ENCODE peak calls at places on chromosomes 5 and 9, in seven cellular contexts. S is AG09319; J is HEK293T; I is stimulated activated CD4-positive, alpha-beta T cell treated with anti-CD3 and anti-CD28 coated beads, Interleukin-4, amount 100 ng/mL, for 24 hours; U is H54; R is A549; O is AG08395. F is an unnamed sample.

GRCh38 chr9:69186841-69187611 is 12.9 kb downstream of the TJP2 start:
- DNase-seq in U (no peak), R (no peak), J (no peak), I (no peak), S (no peak), O (peak), F (no peak)

GRCh38 chr5:98096155-98096554 is 677.3 kb upstream of the RGMB start:
- DNase-seq in R (no peak), U (no peak), O (peak), S (peak), I (no peak), J (no peak), F (no peak)

GRCh38 chr5:8227114-8227513 is 358.2 kb downstream of the MTRR start:
- DNase-seq in I (no peak), U (no peak), J (no peak), O (no peak), R (no peak), S (no peak), F (no peak)

GRCh38 chr5:54693936-54694510 is 176.5 kb downstream of the SNX18 start:
- DNase-seq in O (no peak), I (no peak), U (no peak), R (no peak), S (no peak), J (no peak), F (no peak)

GRCh38 chr9:93578844-93579243 is 2.5 kb downstream of the PHF2 start:
- DNase-seq in S (no peak), I (no peak), J (no peak), O (no peak), U (no peak), R (no peak), F (peak)

GRCh38 chr9:124694394-124695279 is 76.5 kb downstream of the NR6A1 start:
- DNase-seq in U (no peak), I (no peak), O (no peak), J (peak), S (no peak), R (no peak), F (no peak)

GRCh38 chr5:91712718-91713117 is 329.6 kb upstream of the ARRDC3 start:
- DNase-seq in S (no peak), O (no peak), J (no peak), I (no peak), U (no peak), R (no peak), F (no peak)

GRCh38 chr5:154397652-154398406 is 48.0 kb upstream of the SAP30L start:
- DNase-seq in S (no peak), J (peak), O (no peak), I (no peak), R (no peak), U (no peak), F (no peak)

GRCh38 chr9:78958887-78959286 is 612.9 kb upstream of the TLE4 start:
- DNase-seq in S (no peak), U (no peak), O (no peak), J (peak), R (no peak), I (no peak), F (no peak)

GRCh38 chr9:86867658-86868313 is 79.5 kb downstream of the GAS1 start:
- DNase-seq in O (no peak), I (no peak), S (no peak), J (peak), R (no peak), U (no peak), F (no peak)

GRCh38 chr5:138177936-138178515 is 404 bp downstream of the BRD8 start:
- DNase-seq in J (peak), R (peak), O (peak), I (peak), S (no peak), U (peak), F (peak)

GRCh38 chr9:123353984-123354591 is 1.9 kb upstream of the CRB2 start:
- DNase-seq in R (peak), U (peak), S (no peak), I (peak), J (peak), O (peak), F (peak)

GRCh38 chr5:179120951-179121666 is 60.9 kb downstream of the ZNF354C start:
- DNase-seq in I (no peak), J (no peak), U (no peak), R (no peak), S (no peak), O (no peak), F (peak)

GRCh38 chr5:132209131-132209530 is 18.5 kb downstream of the P4HA2 start:
- DNase-seq in J (no peak), I (no peak), U (no peak), S (no peak), O (peak), R (no peak), F (peak)

GRCh38 chr9:34589656-34590375 is at the start of gene CNTFR:
- DNase-seq in U (no peak), O (no peak), S (no peak), R (no peak), J (peak), I (no peak), F (no peak)

GRCh38 chr5:111703662-111704061 is 53.3 kb downstream of the NREP start:
- DNase-seq in U (no peak), S (no peak), R (no peak), O (no peak), J (no peak), I (no peak), F (no peak)

GRCh38 chr5:142830241-142831018 is 60.3 kb downstream of the ARHGAP26 start:
- DNase-seq in U (no peak), R (no peak), S (no peak), J (no peak), O (no peak), I (no peak), F (no peak)

GRCh38 chr5:74167206-74167929 is 473.2 kb downstream of the ENC1 start:
- DNase-seq in I (no peak), J (no peak), S (peak), O (peak), R (peak), U (peak), F (no peak)

GRCh38 chr5:175689147-175689991 is 31.5 kb downstream of the HRH2 start:
- DNase-seq in U (no peak), R (no peak), S (no peak), I (no peak), O (no peak), J (no peak), F (no peak)

GRCh38 chr9:97705354-97705950 is 8.3 kb upstream of the XPA start:
- DNase-seq in R (no peak), O (no peak), I (no peak), U (no peak), S (no peak), J (no peak), F (no peak)

GRCh38 chr5:142320851-142321560 is 3.8 kb downstream of the SPRY4 start:
- DNase-seq in I (no peak), S (no peak), U (no peak), J (no peak), O (no peak), R (no peak), F (no peak)

GRCh38 chr5:141560141-141560540 is 58.7 kb downstream of the DIAPH1 start:
- DNase-seq in J (no peak), I (no peak), O (no peak), R (no peak), S (no peak), U (no peak), F (no peak)

GRCh38 chr5:55154893-55155292 is 5.1 kb upstream of the GPX8 start:
- DNase-seq in U (no peak), J (no peak), S (no peak), I (no peak), O (peak), R (no peak), F (no peak)